ENCODE peak calls at places on chromosomes 6 and 20, in ten cellular contexts. C is tibial nerve, A is dorsolateral prefrontal cortex, T is fibroblast of mammary gland, L is nephron progenitor cell, O is GM10248, I is endothelial cell, Z is cardiac muscle cell, R is GM06990, U is astrocyte of the cerebellum. H is an unnamed sample.

GRCh38 chr6:37059344-37060194 is 54.1 kb downstream of the FGD2 start:
- DNase-seq in I (peak; percentile 60), C (peak; percentile 52), A (peak; percentile 56), U (peak; percentile 93), O (no peak), L (peak; percentile 53), T (peak; percentile 98), R (no peak), Z (peak; percentile 95), H (peak; percentile 81)

GRCh38 chr6:4693566-4693965 is 82.6 kb upstream of the CDYL start:
- DNase-seq in U (no peak), Z (no peak), T (no peak), A (no peak), O (no peak), R (no peak), L (no peak), C (no peak), I (no peak), H (no peak)

GRCh38 chr6:73264446-73264845 is 1.4 kb upstream of the KHDC1 start:
- DNase-seq in O (no peak), U (no peak), Z (no peak), R (no peak), C (no peak), T (no peak), I (no peak), L (no peak), A (no peak), H (no peak)

GRCh38 chr20:37347891-37348642 is 2.1 kb downstream of the SRC start:
- DNase-seq in A (no peak), T (no peak), Z (no peak), O (no peak), C (no peak), U (no peak), I (no peak), R (no peak), L (no peak), H (no peak)

GRCh38 chr6:106025655-106026054 is 60.5 kb upstream of the PRDM1 start:
- DNase-seq in A (no peak), T (peak; percentile 78), O (no peak), Z (no peak), I (no peak), L (no peak), R (no peak), U (no peak), C (no peak), H (no peak)

GRCh38 chr6:95923518-95923917 is 92.3 kb upstream of the FUT9 start:
- DNase-seq in L (peak; percentile 19), Z (no peak), O (peak; percentile 13), R (no peak), T (peak; percentile 0), C (peak; percentile 11), A (no peak), I (peak; percentile 18), U (no peak), H (no peak)

GRCh38 chr6:157962601-157963084 is 19.0 kb upstream of the SYNJ2 start:
- DNase-seq in L (no peak), T (peak; percentile 34), C (no peak), R (no peak), A (no peak), O (no peak), Z (peak; percentile 62), U (no peak), I (no peak), H (no peak)

GRCh38 chr20:46994341-46994740 is 99.7 kb downstream of the EYA2 start:
- DNase-seq in A (no peak), C (no peak), T (no peak), U (no peak), Z (no peak), L (no peak), O (peak; percentile 63), R (peak; percentile 59), I (no peak), H (no peak)

GRCh38 chr6:118905851-118906250 is 11.9 kb downstream of the ASF1A start:
- DNase-seq in R (no peak), A (no peak), U (no peak), O (no peak), C (no peak), Z (no peak), I (no peak), T (no peak), L (no peak), H (no peak)

GRCh38 chr6:27871919-27872633 is 40.1 kb downstream of the OR2B2 start:
- DNase-seq in C (peak; percentile 81), A (no peak), Z (peak; percentile 98), R (peak; percentile 96), T (peak; percentile 95), O (peak; percentile 86), U (peak; percentile 97), I (peak; percentile 85), L (peak; percentile 64), H (peak; percentile 96)
- TF ChIP-seq CTCF in C (no peak), A (no peak), Z (peak; percentile 25), R (peak; percentile 58), T (no peak), O (peak; percentile 56), U (peak; percentile 43), I (no peak), L (no peak), H (peak; percentile 40)

DNA sequence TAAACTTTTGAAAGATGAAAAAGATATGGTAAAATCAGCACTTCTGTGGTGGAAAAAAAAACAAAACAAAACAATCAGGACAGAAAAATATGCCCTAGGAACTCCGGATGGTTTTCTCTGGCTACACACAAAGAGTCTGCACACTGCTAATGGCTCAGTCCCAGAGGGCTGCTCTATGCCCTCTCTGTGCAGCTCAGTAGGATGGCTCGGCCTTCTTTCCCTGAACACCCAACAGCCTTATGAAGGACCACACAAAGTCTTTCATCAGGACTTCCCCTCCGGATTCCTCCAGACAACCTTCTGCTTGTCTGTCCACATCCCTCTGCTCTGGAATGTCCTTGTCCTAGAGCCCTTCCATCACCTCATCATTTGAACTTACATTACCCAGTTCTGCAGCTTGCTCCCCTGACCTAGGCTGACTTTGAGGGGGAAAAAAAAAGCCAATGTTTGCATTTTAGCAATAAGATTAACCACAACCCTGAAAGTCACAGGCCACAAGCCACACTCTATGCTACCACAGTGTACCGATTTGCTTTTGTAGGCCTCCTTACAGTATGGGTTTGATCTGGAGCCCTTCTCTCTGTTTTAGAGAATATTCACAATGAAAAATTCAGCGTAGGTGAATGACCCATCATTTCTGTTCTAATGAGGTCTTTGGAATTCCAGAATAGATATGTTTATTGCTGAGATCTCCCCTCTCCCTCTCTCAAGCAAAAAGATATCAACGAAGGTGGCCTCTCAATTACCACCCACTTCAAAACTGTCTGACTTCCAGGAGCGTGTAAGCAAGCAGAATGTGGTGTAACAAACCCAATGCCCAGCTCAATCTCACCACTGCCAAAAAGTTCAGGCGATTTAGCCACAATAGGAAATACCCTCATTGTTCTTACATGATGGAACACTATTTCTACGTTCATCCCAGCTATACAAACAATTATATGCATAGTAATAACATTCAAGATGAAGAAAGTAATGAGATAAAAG is 164.0 kb downstream of the GMDS start:
- DNase-seq in R (peak; percentile 26), O (peak; percentile 45), T (no peak), Z (no peak), U (no peak), C (no peak), L (no peak), A (no peak), I (no peak), H (no peak)
- TF ChIP-seq CTCF in R (no peak), O (no peak), T (no peak), Z (no peak), U (no peak), C (no peak), L (no peak), A (no peak), I (no peak), H (no peak)

GRCh38 chr6:528989-529388 is 127.9 kb downstream of the HUS1B start:
- DNase-seq in A (no peak), O (no peak), Z (no peak), U (no peak), C (no peak), I (no peak), T (no peak), R (no peak), L (no peak), H (no peak)

GRCh38 chr6:527989-528673 is 128.8 kb downstream of the HUS1B start:
- DNase-seq in I (no peak), C (no peak), R (no peak), Z (no peak), A (no peak), U (no peak), L (no peak), O (no peak), T (no peak), H (no peak)

GRCh38 chr6:520820-521219 is 129.3 kb downstream of the IRF4 start:
- DNase-seq in C (no peak), Z (no peak), U (no peak), R (no peak), I (no peak), L (no peak), T (no peak), O (no peak), A (no peak), H (no peak)

GRCh38 chr6:530425-530824 is 126.5 kb downstream of the HUS1B start:
- DNase-seq in C (no peak), L (no peak), U (no peak), R (no peak), T (no peak), A (no peak), I (no peak), O (no peak), Z (no peak), H (no peak)

DNA sequence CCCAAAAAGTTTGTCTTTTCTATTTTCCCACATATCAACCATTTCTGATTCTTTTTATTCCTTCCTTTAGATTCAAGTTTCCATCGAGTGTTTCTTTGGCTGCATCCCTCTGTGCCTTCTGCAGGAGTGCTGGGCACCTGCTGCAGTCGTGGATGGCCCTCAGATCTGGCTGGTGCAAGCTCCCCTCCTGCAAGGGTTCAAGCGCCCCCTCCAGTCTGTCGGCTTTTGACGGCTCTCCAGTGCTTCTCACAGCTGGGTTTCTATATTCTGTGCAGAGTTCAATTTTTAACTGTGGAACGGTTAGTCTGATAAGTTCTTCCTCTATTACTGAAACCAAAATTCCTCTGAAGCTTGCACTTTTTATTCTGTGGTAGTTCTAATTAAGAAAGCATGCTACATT is 132.1 kb downstream of the HUS1B start:
- DNase-seq in I (peak; percentile 33), Z (no peak), T (no peak), L (no peak), U (no peak), C (no peak), A (no peak), O (peak; percentile 33), R (no peak), H (no peak)
- TF ChIP-seq CTCF in I (no peak), Z (no peak), T (no peak), L (no peak), U (no peak), C (no peak), A (peak; percentile 22), O (peak; percentile 14), R (peak; percentile 9), H (no peak)

DNA sequence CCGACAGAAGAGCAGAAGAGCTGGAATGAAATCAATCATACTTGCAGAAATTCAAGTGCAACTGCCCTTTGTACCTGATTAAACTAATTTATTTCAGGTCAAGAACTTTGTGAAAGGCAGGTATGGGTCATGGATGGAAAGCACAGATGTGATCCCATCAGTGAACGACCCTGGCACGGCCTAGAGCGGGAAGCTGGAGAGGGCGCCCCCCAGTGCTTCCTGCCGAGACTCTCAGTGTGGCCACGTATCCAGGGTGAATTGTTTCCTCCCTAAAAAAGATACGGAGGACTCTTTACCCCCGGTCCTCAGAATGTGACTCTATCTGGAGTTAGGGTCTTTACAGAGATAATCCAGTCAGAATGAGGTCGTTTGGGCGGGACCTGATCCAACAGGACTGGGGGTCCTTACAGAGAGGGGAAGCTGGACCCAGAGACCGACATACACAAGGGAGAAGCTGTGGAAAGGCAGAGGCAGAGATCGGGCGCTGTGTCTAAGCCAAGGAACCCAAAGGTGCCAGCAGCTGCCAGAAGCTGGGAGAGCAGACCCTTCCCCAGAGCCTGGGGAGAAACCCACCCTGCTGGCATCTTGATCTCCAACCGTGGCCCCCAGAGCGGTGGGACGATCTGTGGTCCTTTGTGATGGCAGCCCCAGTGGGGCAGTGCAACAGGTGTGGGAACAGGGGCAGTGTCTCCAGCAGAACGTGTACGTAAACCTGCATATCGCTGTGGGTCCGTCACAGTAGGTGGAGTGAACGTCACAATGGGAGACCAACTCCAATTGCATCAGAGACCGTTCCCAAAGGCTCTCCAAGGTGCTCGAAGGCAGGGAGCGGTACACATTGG is 91.9 kb downstream of the TAF4 start:
- DNase-seq in R (no peak), U (no peak), Z (no peak), A (no peak), C (no peak), O (no peak), L (no peak), I (no peak), T (no peak), H (no peak)
- TF ChIP-seq CTCF in R (no peak), U (no peak), Z (no peak), A (no peak), C (no peak), O (no peak), L (no peak), I (no peak), T (no peak), H (no peak)

H was measured in AG04450.